ENCODE peak calls at places on chromosomes 7 and 10, in six cellular contexts. C is stomach, A is GM13976, O is body of pancreas, Z is cardiac muscle cell, D is AG09309. Q is an unnamed sample.

GRCh38 chr7:74173491-74173865 is 678 bp upstream of the EIF4H start:
- DNase-seq in A (no peak), Z (no peak), O (no peak), C (no peak), D (no peak), Q (no peak)

GRCh38 chr7:945147-945555 is 9.3 kb downstream of the ADAP1 start:
- DNase-seq in O (no peak), A (no peak), C (no peak), Z (no peak), D (no peak), Q (no peak)

GRCh38 chr10:26367771-26368170 is 70.4 kb upstream of the APBB1IP start:
- DNase-seq in Z (peak), D (peak), C (peak), A (no peak), O (peak), Q (no peak)

GRCh38 chr7:3201937-3202715 is 98.9 kb upstream of the SDK1 start:
- DNase-seq in D (no peak), O (no peak), Z (no peak), A (peak), C (peak), Q (no peak)

GRCh38 chr7:73893342-73894101 is 32.6 kb downstream of the TMEM270 start:
- DNase-seq in D (no peak), Z (no peak), O (peak), A (no peak), C (no peak), Q (no peak)

GRCh38 chr7:144761493-144761892 is 74.4 kb downstream of the TPK1 start:
- DNase-seq in C (no peak), Z (no peak), D (no peak), A (no peak), O (no peak), Q (no peak)

GRCh38 chr10:77872947-77873557 is 53.5 kb downstream of the DLG5 start:
- DNase-seq in O (no peak), D (no peak), C (no peak), Z (no peak), A (no peak), Q (no peak)

GRCh38 chr10:128463991-128464755 is 337.9 kb upstream of the MKI67 start:
- DNase-seq in O (no peak), Z (peak), C (peak), D (no peak), A (no peak), Q (no peak)

GRCh38 chr7:78487464-78487863 is 688.9 kb downstream of the PHTF2 start:
- DNase-seq in D (no peak), O (no peak), Z (no peak), A (no peak), C (no peak), Q (no peak)

GRCh38 chr7:101542527-101543241 is 86.4 kb downstream of the MYL10 start:
- DNase-seq in D (no peak), O (peak), A (peak), Z (peak), C (peak), Q (peak)

GRCh38 chr7:132475037-132475668 is 101.1 kb downstream of the PLXNA4 start:
- DNase-seq in D (no peak), O (no peak), A (no peak), C (no peak), Z (no peak), Q (no peak)

GRCh38 chr10:85635650-85636049 is 730.9 kb downstream of the GRID1 start:
- DNase-seq in C (no peak), O (no peak), D (no peak), Z (no peak), A (no peak), Q (no peak)

GRCh38 chr10:29409241-29410051 is 120.6 kb downstream of the LYZL1 start:
- DNase-seq in Z (peak), O (peak), C (peak), D (peak), A (peak), Q (peak)

GRCh38 chr7:107355616-107356015 is 114.2 kb upstream of the GPR22 start:
- DNase-seq in D (peak), A (no peak), O (no peak), C (no peak), Z (no peak), Q (no peak)

GRCh38 chr10:110423650-110424049 is 74.1 kb upstream of the DUSP5 start:
- DNase-seq in Z (no peak), O (no peak), C (no peak), D (no peak), A (no peak), Q (no peak)

GRCh38 chr7:27248911-27249723 is 6.5 kb downstream of the EVX1 start:
- DNase-seq in O (no peak), A (no peak), D (peak), Z (peak), C (no peak), Q (peak)

GRCh38 chr7:5596046-5596895 is 172.6 kb upstream of the TNRC18 start:
- DNase-seq in D (peak), O (peak), Z (peak), C (peak), A (peak), Q (peak)

GRCh38 chr7:43108255-43109011 is 4.0 kb upstream of the HECW1 start:
- DNase-seq in O (peak), A (peak), C (peak), Z (peak), D (no peak), Q (peak)

GRCh38 chr10:6055929-6056328 is 6.2 kb downstream of the IL2RA start:
- DNase-seq in D (no peak), O (no peak), Z (no peak), A (no peak), C (no peak), Q (no peak)

GRCh38 chr7:31408120-31408729 is 67.7 kb upstream of the NEUROD6 start:
- DNase-seq in D (no peak), Z (peak), A (no peak), O (no peak), C (no peak), Q (no peak)

GRCh38 chr7:124085168-124085567 is 52.3 kb upstream of the TMEM229A start:
- DNase-seq in O (peak), D (no peak), C (peak), Z (peak), A (no peak), Q (no peak)

GRCh38 chr10:101444058-101444457 is 90.1 kb downstream of the BTRC start:
- DNase-seq in D (no peak), C (no peak), O (no peak), A (no peak), Z (peak), Q (peak)

GRCh38 chr10:36391405-36391804 is 734.0 kb upstream of the ANKRD30A start:
- DNase-seq in A (no peak), Z (no peak), O (no peak), C (no peak), D (no peak), Q (no peak)

GRCh38 chr10:13743101-13743693 is 156.4 kb downstream of the PRPF18 start:
- DNase-seq in O (no peak), Z (peak), A (peak), C (no peak), D (no peak), Q (peak)

GRCh38 chr10:11245510-11245909 is 227.8 kb downstream of the CELF2 start:
- DNase-seq in O (no peak), A (peak), C (no peak), Z (no peak), D (no peak), Q (peak)

GRCh38 chr10:119545310-119545709 is 2.8 kb upstream of the RGS10 start:
- DNase-seq in A (no peak), C (no peak), O (no peak), D (no peak), Z (no peak), Q (no peak)

GRCh38 chr7:122532406-122533269 is 166.3 kb downstream of the RNF133 start:
- DNase-seq in Z (peak), A (peak), D (no peak), C (no peak), O (no peak), Q (peak)
- TF ChIP-seq CTCF in Z (peak), A (peak), D (peak), C (no peak), O (peak), Q (peak)

GRCh38 chr7:98619450-98620321 is 2.6 kb downstream of the NPTX2 start:
- DNase-seq in D (peak), C (peak), O (peak), Z (peak), A (peak), Q (no peak)
- TF ChIP-seq CTCF in D (no peak), C (no peak), O (no peak), Z (no peak), A (no peak), Q (no peak)

GRCh38 chr7:91953618-91954017 is 13.0 kb downstream of the AKAP9 start:
- DNase-seq in A (no peak), C (no peak), Z (peak), D (no peak), O (no peak), Q (no peak)
- TF ChIP-seq CTCF in A (no peak), C (no peak), Z (peak), D (peak), O (no peak), Q (peak)

DNA sequence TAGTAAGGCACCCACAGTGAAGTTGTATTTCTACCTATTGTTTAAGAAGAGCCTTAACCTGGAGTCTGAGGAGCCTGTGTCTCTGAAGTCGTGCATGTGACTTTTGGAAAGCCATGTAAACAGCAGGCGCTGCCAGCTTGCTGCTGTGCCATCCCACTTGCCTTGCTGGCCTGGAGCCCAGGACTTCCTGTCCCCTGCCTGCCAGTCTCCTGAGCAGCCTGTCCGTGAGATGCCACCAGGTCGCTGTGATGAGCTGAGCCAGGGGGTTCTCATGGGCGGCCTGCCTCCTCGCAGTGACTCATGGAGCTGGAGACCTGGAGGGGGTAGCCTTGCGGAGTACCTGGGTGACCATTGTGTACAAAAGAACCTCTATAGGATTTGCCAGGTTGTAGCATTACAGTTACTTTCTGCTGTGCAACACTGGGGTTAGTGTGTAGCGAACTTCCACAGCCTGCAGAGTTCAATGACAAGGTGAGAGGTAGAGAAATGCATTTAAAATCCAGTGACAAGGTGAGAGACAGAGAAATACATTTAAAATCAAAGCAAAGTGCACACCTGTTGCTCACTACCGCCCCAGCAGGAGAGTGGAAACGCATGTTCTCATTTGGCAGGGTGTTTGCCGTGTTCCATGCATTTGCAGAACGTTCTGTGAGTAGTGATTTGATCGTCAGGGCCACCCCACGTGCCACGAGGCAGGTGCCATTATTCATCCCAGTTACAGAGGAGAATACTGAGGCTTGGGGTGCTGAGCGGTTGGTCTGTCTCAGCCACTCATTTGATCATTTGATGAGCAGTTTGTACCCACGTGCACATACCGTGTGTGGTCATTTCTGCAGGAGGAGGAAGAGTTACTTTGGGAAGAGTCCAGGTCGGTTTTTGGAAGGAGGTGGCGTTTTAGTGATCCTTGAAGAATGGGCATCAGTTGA is 36.6 kb upstream of the BHLHA15 start:
- DNase-seq in A (no peak), C (peak), Z (no peak), O (peak), D (no peak), Q (no peak)
- TF ChIP-seq CTCF in A (no peak), C (no peak), Z (no peak), O (peak), D (no peak), Q (no peak)

Q was measured in GM13977.